ENCODE peak calls at places on chromosomes 13 and 19, in four cellular contexts. E, B, M and Q are unnamed samples.

GRCh38 chr13:107721436-107721835 is 493.9 kb downstream of the LIG4 start:
- DNase-seq in B (no peak), M (no peak), E (no peak), Q (no peak)

GRCh38 chr13:19737844-19738557 is 44.7 kb downstream of the PSPC1 start:
- DNase-seq in M (peak; percentile 14), E (peak; percentile 58), B (no peak), Q (no peak)

GRCh38 chr13:85659493-85659892 is 139.7 kb downstream of the SLITRK6 start:
- DNase-seq in B (peak; percentile 88), E (peak; percentile 53), M (no peak), Q (no peak)

GRCh38 chr19:58516964-58517833 is 2.4 kb downstream of the ZBTB45 start:
- DNase-seq in B (no peak), M (no peak), E (no peak), Q (no peak)

GRCh38 chr19:55464669-55465068 is at the start of gene C19orf85:
- DNase-seq in E (no peak), B (no peak), M (no peak), Q (no peak)

GRCh38 chr13:21823949-21824348 is 153.1 kb downstream of the FGF9 start:
- DNase-seq in B (no peak), E (no peak), M (no peak), Q (no peak)

GRCh38 chr13:27004389-27004788 is 167.2 kb downstream of the USP12 start:
- DNase-seq in B (no peak), E (peak; percentile 19), M (no peak), Q (no peak)

GRCh38 chr13:110617326-110618072 is 2.2 kb downstream of the NAXD start:
- DNase-seq in M (peak; percentile 91), B (peak; percentile 69), E (peak; percentile 97), Q (no peak)

GRCh38 chr13:90896022-90896421 is 451.5 kb upstream of the MIR17HG start:
- DNase-seq in E (no peak), B (no peak), M (no peak), Q (no peak)

GRCh38 chr13:50951366-50951765 is 41.8 kb downstream of the RNASEH2B start:
- DNase-seq in E (peak; percentile 47), B (no peak), M (peak; percentile 58), Q (no peak)

GRCh38 chr13:24265453-24265852 is 43.9 kb upstream of the C1QTNF9 start:
- DNase-seq in E (no peak), M (no peak), B (no peak), Q (no peak)

GRCh38 chr13:44872751-44873150 is 116.5 kb downstream of the NUFIP1 start:
- DNase-seq in E (no peak), B (no peak), M (no peak), Q (no peak)

GRCh38 chr13:20609145-20609544 is 42.2 kb downstream of the IFT88 start:
- DNase-seq in B (peak; percentile 79), E (peak; percentile 94), M (peak; percentile 89), Q (no peak)

GRCh38 chr13:86922936-86923335 is 748.2 kb upstream of the SLITRK5 start:
- DNase-seq in B (no peak), M (peak; percentile 4), E (peak; percentile 5), Q (no peak)

GRCh38 chr13:45472171-45472705 is 7.5 kb downstream of the COG3 start:
- DNase-seq in E (peak; percentile 20), M (peak; percentile 52), B (peak; percentile 19), Q (no peak)

GRCh38 chr19:2984196-2984490 is 6.8 kb downstream of the TLE6 start:
- DNase-seq in M (peak; percentile 79), B (no peak), E (no peak), Q (no peak)

GRCh38 chr19:31383553-31383952 is 34.3 kb upstream of the TSHZ3 start:
- DNase-seq in E (no peak), B (peak; percentile 83), M (no peak), Q (no peak)

GRCh38 chr13:26412961-26413716 is 144.3 kb upstream of the WASF3 start:
- DNase-seq in E (no peak), M (no peak), B (no peak), Q (no peak)

GRCh38 chr13:42807236-42807635 is 25.9 kb downstream of the FAM216B start:
- DNase-seq in E (peak; percentile 20), B (no peak), M (peak; percentile 41), Q (no peak)

GRCh38 chr13:109154146-109154545 is 524.7 kb downstream of the MYO16 start:
- DNase-seq in E (no peak), M (peak; percentile 41), B (peak; percentile 39), Q (no peak)

GRCh38 chr13:27038323-27038722 is 133.3 kb downstream of the USP12 start:
- DNase-seq in M (peak; percentile 67), E (peak; percentile 74), B (peak; percentile 82), Q (no peak)

GRCh38 chr13:73428137-73428536 is 369.3 kb downstream of the KLF5 start:
- DNase-seq in B (peak; percentile 99), E (peak; percentile 76), M (peak; percentile 78), Q (peak; percentile 5)

GRCh38 chr19:13999085-13999484 is 7.0 kb downstream of the RFX1 start:
- DNase-seq in E (no peak), B (no peak), M (no peak), Q (no peak)

GRCh38 chr19:35843676-35844481 is 8.4 kb downstream of the NPHS1 start:
- DNase-seq in B (peak; percentile 6), M (peak; percentile 15), E (no peak), Q (peak; percentile 35)

GRCh38 chr13:26616126-26616525 is 58.6 kb downstream of the WASF3 start:
- DNase-seq in E (peak; percentile 72), B (peak; percentile 94), M (peak; percentile 78), Q (no peak)

GRCh38 chr13:36778083-36778671 is 40.8 kb upstream of the RFXAP start:
- DNase-seq in M (peak; percentile 12), E (peak; percentile 74), B (no peak), Q (no peak)

GRCh38 chr13:96068729-96069128 is 15.5 kb upstream of the UGGT2 start:
- DNase-seq in E (no peak), M (no peak), B (no peak), Q (no peak)

DNA sequence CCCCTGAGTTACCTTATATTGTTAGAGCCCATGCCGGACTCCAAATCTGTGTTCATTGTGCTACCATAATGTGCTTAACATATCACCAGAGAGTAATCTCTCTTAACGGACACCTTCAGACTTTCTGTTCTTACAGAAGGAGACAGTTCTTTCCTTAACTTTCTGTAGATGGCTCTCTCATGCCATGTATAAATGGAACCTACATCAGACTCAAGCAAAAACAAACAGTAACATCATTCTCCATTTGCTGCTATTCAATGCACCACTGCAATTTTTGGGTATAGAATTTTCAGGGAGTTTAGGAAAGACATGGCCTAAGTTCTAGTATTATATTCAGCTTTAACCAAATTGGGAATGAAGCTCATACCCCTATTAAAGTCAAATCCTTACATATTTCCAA is 12.7 kb upstream of the UGGT2 start:
- DNase-seq in M (no peak), B (no peak), E (no peak), Q (no peak)
- TF ChIP-seq CTCF in M (no peak), B (no peak), E (no peak), Q (no peak)

GRCh38 chr19:5678071-5678682 is 2.1 kb downstream of the MICOS13 start:
- DNase-seq in B (no peak), E (no peak), M (no peak), Q (no peak)

GRCh38 chr19:5679289-5680082 is 830 bp downstream of the MICOS13 start:
- DNase-seq in E (no peak), B (no peak), M (no peak), Q (no peak)

GRCh38 chr19:5681446-5682292 is 842 bp downstream of the HSD11B1L start:
- DNase-seq in M (no peak), B (no peak), E (no peak), Q (no peak)

GRCh38 chr19:5680437-5681368 is at the start of the genes HSD11B1L and MICOS13:
- DNase-seq in E (peak; percentile 98), M (peak; percentile 98), B (peak; percentile 97), Q (peak; percentile 99)

DNA sequence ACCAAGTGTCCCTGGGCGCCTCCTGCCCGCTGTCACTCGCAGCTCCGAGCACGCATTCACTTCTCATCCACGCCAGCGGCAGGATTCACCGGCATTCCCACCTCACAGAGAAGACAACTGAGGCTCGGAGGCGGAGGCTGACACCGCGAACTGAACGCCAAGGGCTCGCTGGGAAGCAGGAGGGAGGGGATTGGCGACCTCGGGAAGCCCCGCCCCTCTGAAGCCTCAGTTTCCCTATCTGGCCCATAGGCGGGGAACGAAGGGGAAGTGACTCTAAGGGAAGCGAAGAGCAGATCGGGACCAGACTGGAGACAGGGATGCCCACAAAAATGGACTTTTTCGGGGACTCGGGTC is 256 bp downstream of the MICOS13 start:
- DNase-seq in M (peak; percentile 34), B (no peak), E (peak; percentile 21), Q (no peak)
- TF ChIP-seq CTCF in M (no peak), B (no peak), E (no peak), Q (no peak)

DNA sequence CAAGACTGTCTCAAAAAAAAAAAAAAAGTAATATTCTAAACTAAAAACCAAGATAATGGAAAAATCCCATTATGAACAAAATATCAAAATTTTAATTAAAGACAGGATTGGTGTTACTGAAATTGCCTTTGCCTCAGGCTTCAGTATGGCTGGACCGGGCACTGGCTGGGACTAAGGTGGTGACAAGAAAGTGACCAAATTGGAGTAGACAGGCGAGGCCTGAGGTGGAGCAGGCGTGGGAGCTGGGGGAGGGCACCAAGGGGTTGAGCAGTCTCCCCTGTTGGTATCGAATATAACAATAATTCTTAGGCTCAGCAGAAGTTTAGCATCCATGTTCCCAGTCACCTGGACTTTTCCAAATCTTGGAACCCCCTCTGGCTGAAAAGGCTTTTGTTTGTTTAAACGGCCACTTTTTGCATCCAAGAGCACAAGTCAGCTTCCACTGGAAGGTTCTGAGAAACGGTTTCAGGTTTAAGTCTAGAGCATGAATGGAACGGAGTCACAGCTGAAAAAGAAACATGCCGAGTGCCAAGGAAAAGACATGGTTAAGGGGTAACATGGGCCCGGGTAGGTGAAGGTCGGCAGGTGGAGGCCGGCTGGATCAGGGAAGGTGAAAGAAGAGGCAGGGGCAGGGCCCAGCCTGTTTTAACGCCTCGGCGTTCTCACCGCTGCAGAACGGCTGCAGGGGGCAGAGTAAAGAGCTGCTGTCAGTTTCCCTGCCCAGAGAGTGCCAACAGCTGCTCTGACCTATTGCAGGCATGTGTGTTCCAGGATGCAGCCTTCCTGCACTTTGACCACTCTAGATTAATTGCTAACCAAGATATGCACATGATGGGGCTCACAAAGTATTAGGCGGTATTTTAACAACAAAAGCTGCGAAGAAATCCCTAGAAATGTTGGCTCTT is 104.4 kb downstream of the TM9SF2 start:
- DNase-seq in B (peak; percentile 49), E (no peak), M (peak; percentile 14), Q (peak; percentile 61)
- TF ChIP-seq CTCF in B (peak; percentile 39), E (no peak), M (no peak), Q (peak; percentile 26)

GRCh38 chr19:5369962-5370367 is 29.4 kb upstream of the PTPRS start:
- DNase-seq in M (peak; percentile 28), B (peak; percentile 20), E (no peak), Q (peak; percentile 82)
- TF ChIP-seq CTCF in M (peak; percentile 66), B (peak; percentile 72), E (peak; percentile 52), Q (peak; percentile 65)

DNA sequence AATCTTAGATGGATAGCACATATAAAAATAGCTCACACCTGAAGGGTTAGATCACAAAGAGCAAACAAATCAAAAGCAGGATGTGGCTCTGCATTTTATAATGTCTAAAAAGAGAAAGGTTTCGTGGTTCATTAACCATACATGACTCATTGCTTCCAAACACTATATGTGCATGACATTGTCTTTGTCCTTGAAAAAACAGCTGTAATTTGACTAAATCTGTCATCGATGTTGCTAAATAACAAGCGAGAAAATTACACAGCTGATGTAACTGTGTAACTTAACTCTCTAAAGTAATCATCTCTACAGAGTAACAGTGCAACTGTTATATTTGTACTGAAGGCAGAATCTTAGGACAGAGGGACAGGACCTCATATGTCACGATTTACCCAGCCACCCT is 383.1 kb upstream of the GPC6 start:
- DNase-seq in M (peak; percentile 81), E (peak; percentile 69), B (peak; percentile 69), Q (no peak)
- TF ChIP-seq CTCF in M (no peak), E (no peak), B (no peak), Q (no peak)